ENCODE peak calls at places on chromosome 1, in five cellular contexts. R is GM23338, H is left lung, W is cardiac muscle cell, E is GM13976. D is an unnamed sample.
A peak's percentile ranks its signal among the peaks of the same experiment; 100 is the strongest.

GRCh38 chr1:205913451-205914204 is 29.6 kb downstream of the SLC26A9 start:
- DNase-seq in R (no peak), H (peak; percentile 67), W (peak; percentile 59), E (no peak), D (no peak)

GRCh38 chr1:159921700-159922498 is 3.4 kb downstream of the TAGLN2 start:
- DNase-seq in R (no peak), H (peak; percentile 48), W (no peak), E (no peak), D (no peak)

GRCh38 chr1:205480349-205481278 is 23.9 kb upstream of the CDK18 start:
- DNase-seq in R (no peak), H (no peak), W (no peak), E (peak; percentile 87), D (no peak)

GRCh38 chr1:173603056-173603591 is at the start of gene SLC9C2:
- DNase-seq in R (no peak), H (no peak), W (peak; percentile 63), E (no peak), D (no peak)

GRCh38 chr1:230215529-230215928 is 148.5 kb downstream of the GALNT2 start:
- DNase-seq in R (no peak), H (no peak), W (no peak), E (no peak), D (no peak)

GRCh38 chr1:45979074-45979777 is 153.2 kb downstream of the PIK3R3 start:
- DNase-seq in R (no peak), H (no peak), W (no peak), E (no peak), D (no peak)

GRCh38 chr1:41662656-41663437 is 178.4 kb upstream of the EDN2 start:
- DNase-seq in R (peak; percentile 54), H (no peak), W (peak; percentile 68), E (peak; percentile 79), D (peak; percentile 51)

GRCh38 chr1:78340006-78340405 is 150.8 kb upstream of the PTGFR start:
- DNase-seq in R (no peak), H (no peak), W (no peak), E (no peak), D (no peak)

GRCh38 chr1:180691322-180691721 is 59.5 kb downstream of the XPR1 start:
- DNase-seq in R (no peak), H (no peak), W (no peak), E (no peak), D (no peak)

GRCh38 chr1:7590426-7590790 is 180.7 kb upstream of the VAMP3 start:
- DNase-seq in R (no peak), H (peak; percentile 28), W (no peak), E (no peak), D (no peak)

GRCh38 chr1:172895050-172895460 is 155.7 kb downstream of the TNFSF18 start:
- DNase-seq in R (peak; percentile 14), H (no peak), W (peak; percentile 8), E (peak; percentile 27), D (no peak)

GRCh38 chr1:185956881-185957280 is 222.7 kb downstream of the HMCN1 start:
- DNase-seq in R (no peak), H (no peak), W (no peak), E (no peak), D (no peak)

GRCh38 chr1:36458910-36459309 is 5.3 kb downstream of the MRPS15 start:
- DNase-seq in R (no peak), H (no peak), W (no peak), E (no peak), D (no peak)

GRCh38 chr1:32055426-32055825 is 17.3 kb upstream of the TMEM39B start:
- DNase-seq in R (no peak), H (no peak), W (no peak), E (no peak), D (no peak)

GRCh38 chr1:80375662-80376061 is 1369.1 kb upstream of the ADGRL4 start:
- DNase-seq in R (no peak), H (no peak), W (no peak), E (no peak), D (no peak)

GRCh38 chr1:38115251-38115650 is 68.7 kb upstream of the POU3F1 start:
- DNase-seq in R (no peak), H (no peak), W (no peak), E (no peak), D (no peak)

GRCh38 chr1:24438423-24438901 is 22.9 kb downstream of the NIPAL3 start:
- DNase-seq in R (peak; percentile 29), H (no peak), W (no peak), E (no peak), D (no peak)

GRCh38 chr1:66676616-66677298 is 75.5 kb upstream of the DYNLT5 start:
- DNase-seq in R (no peak), H (no peak), W (no peak), E (no peak), D (no peak)

GRCh38 chr1:200033511-200034261 is 6.2 kb downstream of the NR5A2 start:
- DNase-seq in R (peak; percentile 63), H (no peak), W (no peak), E (no peak), D (no peak)

GRCh38 chr1:93080424-93080823 is 1.3 kb downstream of the MTF2 start:
- DNase-seq in R (peak; percentile 73), H (no peak), W (peak; percentile 48), E (peak; percentile 73), D (no peak)

GRCh38 chr1:196910208-196910607 is 22.4 kb downstream of the CFHR4 start:
- DNase-seq in R (peak; percentile 33), H (no peak), W (no peak), E (no peak), D (no peak)

GRCh38 chr1:21072721-21073120 is 104.0 kb downstream of the EIF4G3 start:
- DNase-seq in R (no peak), H (no peak), W (no peak), E (no peak), D (no peak)

GRCh38 chr1:55369474-55369873 is 154.3 kb upstream of the USP24 start:
- DNase-seq in R (no peak), H (no peak), W (no peak), E (no peak), D (no peak)

GRCh38 chr1:20359451-20360330 is 69.0 kb downstream of the VWA5B1 start:
- DNase-seq in R (no peak), H (no peak), W (no peak), E (no peak), D (no peak)

GRCh38 chr1:236524142-236524891 is 535 bp downstream of the LGALS8 start:
- DNase-seq in R (peak; percentile 83), H (peak; percentile 53), W (peak; percentile 63), E (peak; percentile 82), D (peak; percentile 34)

GRCh38 chr1:70518106-70518505 is 107.0 kb downstream of the CTH start:
- DNase-seq in R (no peak), H (no peak), W (no peak), E (no peak), D (no peak)

GRCh38 chr1:186330758-186331157 is 44.3 kb downstream of the TPR start:
- DNase-seq in R (peak; percentile 62), H (no peak), W (no peak), E (no peak), D (no peak)

GRCh38 chr1:20192364-20192763 is 6.0 kb upstream of the PLA2G2C start:
- DNase-seq in R (no peak), H (no peak), W (no peak), E (no peak), D (no peak)

GRCh38 chr1:50697440-50698421 is 262.3 kb downstream of the FAF1 start:
- DNase-seq in R (no peak), H (no peak), W (no peak), E (no peak), D (no peak)

DNA sequence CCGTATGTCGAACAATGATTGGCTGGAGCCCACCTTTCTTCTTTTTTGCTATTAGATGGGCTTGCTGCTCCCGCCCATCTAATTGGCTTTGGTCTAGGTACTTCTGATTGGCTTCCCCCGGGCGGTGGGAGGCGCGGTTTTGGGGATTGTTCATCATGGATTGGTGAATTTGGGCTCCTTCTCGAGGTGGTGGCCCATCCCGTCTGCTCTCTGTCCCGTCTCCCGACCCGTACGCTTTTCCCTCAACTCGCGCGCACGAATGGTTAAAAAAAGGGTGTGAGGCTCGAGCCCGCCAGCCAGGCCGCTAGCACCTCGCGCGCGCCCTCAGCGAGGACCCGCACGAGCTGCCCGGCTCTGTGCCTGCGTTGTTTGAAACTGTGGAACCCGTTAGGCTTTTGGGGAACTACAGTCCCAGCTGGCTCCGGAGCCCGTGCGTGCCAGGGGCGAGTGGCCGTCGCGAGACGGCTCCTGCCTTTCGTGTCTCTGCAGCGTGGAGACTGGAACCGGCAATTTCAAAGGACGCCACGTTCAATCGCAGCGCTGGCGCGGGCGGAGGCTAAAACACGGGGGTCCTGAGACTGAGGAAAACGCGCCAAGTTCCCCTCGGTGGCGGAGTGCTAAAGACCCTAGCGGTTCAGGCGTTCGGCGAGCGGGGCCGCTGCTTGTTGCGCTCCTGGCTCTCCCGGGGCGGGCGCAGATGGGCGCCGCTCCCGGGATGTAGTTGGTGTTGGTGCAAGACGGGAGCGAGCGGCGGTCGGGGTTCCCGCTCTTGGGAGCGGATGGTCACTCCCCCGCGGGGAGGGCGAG is at the start of gene USP1:
- DNase-seq in R (peak; percentile 99), H (peak; percentile 98), W (peak; percentile 99), E (peak; percentile 92), D (peak; percentile 82)
- TF ChIP-seq CTCF in R (no peak), H (no peak), W (no peak), E (no peak), D (no peak)

GRCh38 chr1:188237573-188238353 is 1409.0 kb downstream of the PLA2G4A start:
- DNase-seq in R (no peak), H (no peak), W (no peak), E (no peak), D (no peak)
- TF ChIP-seq CTCF in R (no peak), H (no peak), W (no peak), E (no peak), D (no peak)

DNA sequence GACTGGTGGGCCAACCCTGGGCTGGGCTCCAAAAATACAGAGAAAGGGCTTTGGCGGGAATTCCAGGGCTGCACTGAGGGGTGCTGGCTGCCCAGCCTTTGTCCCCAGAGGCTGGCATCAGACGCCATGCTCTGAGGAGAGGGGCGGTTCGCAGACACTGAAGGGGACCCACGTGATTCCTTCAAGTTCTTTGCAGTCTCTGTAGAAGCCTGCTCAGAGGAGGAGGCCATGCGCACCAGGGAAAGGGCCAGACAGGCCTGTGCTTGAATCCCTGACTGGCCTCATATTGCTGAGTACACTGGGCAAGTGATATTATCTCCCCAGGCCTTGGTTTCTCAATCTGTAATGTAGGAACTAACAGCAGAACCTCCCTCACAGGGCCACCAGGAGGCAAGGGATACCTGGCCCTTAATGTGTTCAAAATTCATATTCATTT is 119.5 kb downstream of the EPHB2 start:
- DNase-seq in R (no peak), H (no peak), W (no peak), E (no peak), D (no peak)
- TF ChIP-seq CTCF in R (no peak), H (no peak), W (no peak), E (no peak), D (no peak)

GRCh38 chr1:90387825-90388224 is 329.3 kb downstream of the BARHL2 start:
- DNase-seq in R (no peak), H (no peak), W (no peak), E (no peak), D (no peak)
- TF ChIP-seq CTCF in R (no peak), H (no peak), W (no peak), E (no peak), D (no peak)

GRCh38 chr1:231550448-231550781 is 21.9 kb downstream of the TSNAX start:
- DNase-seq in R (peak; percentile 78), H (no peak), W (peak; percentile 43), E (peak; percentile 32), D (no peak)
- TF ChIP-seq CTCF in R (peak; percentile 68), H (peak; percentile 10), W (peak; percentile 48), E (peak; percentile 23), D (no peak)

GRCh38 chr1:62906428-62906886 is 122.5 kb downstream of the ATG4C start:
- DNase-seq in R (peak; percentile 79), H (no peak), W (peak; percentile 47), E (no peak), D (no peak)
- TF ChIP-seq CTCF in R (peak; percentile 97), H (no peak), W (peak; percentile 54), E (no peak), D (no peak)